ENCODE peak calls at places on chromosome X, in eight cellular contexts. P is psoas muscle, A is body of pancreas, H is omental fat pad, D is osteocyte, S is heart left ventricle, T is mammary epithelial cell, K is Calu3. Z is an unnamed sample.

GRCh38 chrX:51956441-51956840 is 63.0 kb downstream of the MAGED1 start:
- DNase-seq in A (no peak), H (no peak), K (no peak), S (no peak), D (no peak), P (no peak), T (no peak), Z (no peak)

GRCh38 chrX:45889471-45889870 is 655.8 kb downstream of the ZNF674 start:
- DNase-seq in D (no peak), T (peak; percentile 17), H (no peak), A (no peak), K (no peak), P (no peak), S (no peak), Z (no peak)

GRCh38 chrX:48835524-48836329 is at the start of gene PCSK1N:
- DNase-seq in H (no peak), D (no peak), T (peak; percentile 28), A (peak; percentile 50), S (no peak), P (no peak), K (peak; percentile 81), Z (no peak)

GRCh38 chrX:115650916-115651315 is 89.9 kb downstream of the PLS3 start:
- DNase-seq in K (peak; percentile 28), D (no peak), S (no peak), A (peak; percentile 3), T (peak; percentile 44), P (no peak), H (no peak), Z (no peak)

GRCh38 chrX:21373637-21374162 is 518 bp upstream of the CNKSR2 start:
- DNase-seq in H (no peak), K (no peak), P (no peak), A (peak; percentile 3), T (no peak), D (peak; percentile 88), S (no peak), Z (no peak)

GRCh38 chrX:48816014-48816810 is 10.1 kb upstream of the ERAS start:
- DNase-seq in K (no peak), D (no peak), H (no peak), P (no peak), T (no peak), A (no peak), S (no peak), Z (no peak)

GRCh38 chrX:7139202-7140081 is 8.1 kb upstream of the STS start:
- DNase-seq in T (no peak), A (no peak), D (no peak), H (no peak), S (no peak), K (no peak), P (no peak), Z (no peak)

GRCh38 chrX:80282535-80282934 is 137.7 kb upstream of the TENT5D start:
- DNase-seq in S (no peak), H (no peak), D (no peak), T (no peak), A (no peak), P (no peak), K (no peak), Z (no peak)

GRCh38 chrX:3811331-3812311 is 98.2 kb upstream of the PRKX start:
- DNase-seq in T (peak; percentile 25), P (no peak), D (no peak), K (peak; percentile 12), H (no peak), S (no peak), A (no peak), Z (no peak)

GRCh38 chrX:34585561-34585960 is 71.5 kb downstream of the TMEM47 start:
- DNase-seq in D (no peak), P (no peak), K (no peak), S (no peak), T (no peak), A (no peak), H (no peak), Z (no peak)

GRCh38 chrX:138723301-138723700 is 11.8 kb upstream of the FGF13 start:
- DNase-seq in K (no peak), S (no peak), P (no peak), T (no peak), D (no peak), H (no peak), A (no peak), Z (no peak)

GRCh38 chrX:50497067-50497466 is 26.4 kb upstream of the DGKK start:
- DNase-seq in P (no peak), D (no peak), T (no peak), S (no peak), A (no peak), K (no peak), H (no peak), Z (no peak)

GRCh38 chrX:1248381-1249061 is 20.1 kb upstream of the CSF2RA start:
- DNase-seq in K (no peak), H (no peak), A (no peak), S (no peak), D (no peak), T (no peak), P (no peak), Z (no peak)

GRCh38 chrX:10089378-10089795 is 67.4 kb upstream of the CLCN4 start:
- DNase-seq in S (no peak), H (no peak), P (no peak), K (no peak), A (peak; percentile 42), D (no peak), T (no peak), Z (no peak)

GRCh38 chrX:78652971-78653822 is 5.9 kb downstream of the RTL3 start:
- DNase-seq in T (peak; percentile 62), P (no peak), D (no peak), A (peak; percentile 2), S (no peak), K (peak; percentile 11), H (no peak), Z (no peak)

GRCh38 chrX:113059714-113060113 is 219.1 kb upstream of the AMOT start:
- DNase-seq in A (no peak), S (no peak), D (no peak), P (no peak), T (no peak), K (no peak), H (no peak), Z (no peak)

GRCh38 chrX:13357925-13358324 is 38.1 kb upstream of the ATXN3L start:
- DNase-seq in T (peak; percentile 93), A (no peak), K (no peak), D (no peak), S (no peak), H (no peak), P (no peak), Z (no peak)

GRCh38 chrX:153933751-153934472 is 925 bp downstream of the NAA10 start:
- DNase-seq in K (no peak), D (no peak), A (no peak), H (no peak), S (no peak), P (no peak), T (peak; percentile 28), Z (no peak)

GRCh38 chrX:71911023-71911730 is 532 bp downstream of the NHSL2 start:
- DNase-seq in T (no peak), A (peak; percentile 5), P (no peak), K (peak; percentile 54), H (no peak), D (no peak), S (no peak), Z (no peak)

GRCh38 chrX:13364230-13364629 is 44.4 kb upstream of the ATXN3L start:
- DNase-seq in H (no peak), K (no peak), D (no peak), P (no peak), T (no peak), S (no peak), A (no peak), Z (no peak)

GRCh38 chrX:46913710-46914109 is 1.5 kb downstream of the JADE3 start:
- DNase-seq in H (no peak), T (peak; percentile 21), S (no peak), A (peak; percentile 39), D (no peak), K (peak; percentile 5), P (no peak), Z (no peak)

GRCh38 chrX:1137531-1137930 is 74.9 kb downstream of the CRLF2 start:
- DNase-seq in S (no peak), H (no peak), T (no peak), A (no peak), D (peak; percentile 53), K (no peak), P (peak; percentile 19), Z (no peak)

DNA sequence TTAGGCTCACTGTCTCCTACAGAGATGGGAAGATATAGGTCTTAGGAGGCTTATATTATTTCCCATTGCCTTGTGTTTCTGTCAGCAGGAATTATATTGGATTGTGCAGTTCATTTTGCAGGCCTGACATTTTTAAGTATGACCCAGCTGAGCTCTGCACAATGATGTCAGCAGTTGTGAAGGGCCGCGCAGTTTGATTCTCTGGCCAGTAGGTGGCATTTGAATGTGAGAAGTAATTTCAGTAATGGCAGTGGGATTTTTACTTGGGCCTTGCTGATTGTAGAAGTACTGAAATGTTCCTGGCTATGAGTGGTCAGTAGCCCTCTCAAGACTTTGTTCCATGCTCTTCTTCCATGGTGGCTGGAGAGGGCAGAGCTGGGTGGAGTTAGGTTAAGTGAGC is 247.2 kb upstream of the MTMR8 start:
- DNase-seq in A (no peak), K (no peak), P (no peak), H (no peak), S (no peak), T (no peak), D (no peak), Z (no peak)
- TF ChIP-seq CTCF in A (no peak), K (no peak), P (no peak), H (no peak), S (no peak), T (peak; percentile 17), D (no peak), Z (no peak)

GRCh38 chrX:118455013-118455412 is 40.6 kb upstream of the DOCK11 start:
- DNase-seq in H (no peak), T (no peak), P (no peak), A (no peak), S (no peak), K (no peak), D (no peak), Z (no peak)

DNA sequence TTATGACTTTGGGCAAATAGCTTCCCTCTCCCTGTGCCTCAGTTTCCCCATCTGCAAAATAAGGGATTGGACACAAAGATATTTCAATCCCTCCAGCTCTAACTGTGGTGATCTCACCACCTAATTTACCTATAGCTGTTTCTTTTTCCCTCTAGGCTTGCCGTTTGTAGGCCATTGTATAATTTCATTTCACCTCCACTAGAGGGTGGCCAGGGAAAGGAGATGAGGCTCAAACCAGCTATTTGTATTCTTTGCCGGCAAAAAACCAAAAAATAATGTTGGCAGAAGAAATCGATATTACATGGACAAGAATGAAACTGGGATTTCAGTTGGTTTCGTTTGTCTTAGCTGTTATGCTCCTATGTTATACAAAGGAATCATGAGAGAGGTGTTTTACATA is 36.1 kb upstream of the DOCK11 start:
- DNase-seq in T (peak; percentile 12), S (no peak), D (no peak), H (no peak), A (peak; percentile 6), P (no peak), K (peak; percentile 32), Z (no peak)
- TF ChIP-seq CTCF in T (peak; percentile 60), S (peak; percentile 40), D (peak; percentile 75), H (peak; percentile 11), A (peak; percentile 47), P (peak; percentile 27), K (peak; percentile 30), Z (no peak)

GRCh38 chrX:66760648-66761047 is 121.8 kb upstream of the EDA2R start:
- DNase-seq in H (no peak), K (no peak), P (no peak), S (no peak), D (no peak), T (no peak), A (no peak), Z (no peak)
- TF ChIP-seq CTCF in H (no peak), K (no peak), P (no peak), S (peak; percentile 8), D (no peak), T (peak; percentile 3), A (no peak), Z (no peak)

GRCh38 chrX:40877869-40878268 is 142.5 kb upstream of the MED14 start:
- DNase-seq in D (no peak), S (no peak), A (peak; percentile 8), P (no peak), T (peak; percentile 9), H (no peak), K (peak; percentile 8), Z (no peak)
- TF ChIP-seq CTCF in D (peak; percentile 50), S (peak; percentile 47), A (peak; percentile 48), P (peak; percentile 45), T (peak; percentile 59), H (no peak), K (peak; percentile 27), Z (no peak)

Z was measured in activated B cell treated with CpG ODN at 0.5 μM for 24 hours.